ENCODE peak calls at places on chromosomes 1 and 21, in four cellular contexts. One of them, this sample, is unnamed.

GRCh38 chr1:96524100-96524499 is 197.5 kb upstream of the PTBP2 start:
- DNase-seq in HFF-Myc: no peak
- DNase-seq in CD8-positive, alpha-beta T cell: no peak
- DNase-seq in lower lobe of right lung: no peak
- DNase-seq in this sample: no peak

GRCh38 chr1:178438432-178438831 is 58.3 kb downstream of the CLEC20A start:
- DNase-seq in lower lobe of right lung: no peak
- DNase-seq in HFF-Myc: no peak
- DNase-seq in CD8-positive, alpha-beta T cell: no peak
- DNase-seq in this sample: peak; percentile 17

GRCh38 chr1:54407957-54408700 is 1.9 kb upstream of the SSBP3 start:
- DNase-seq in HFF-Myc: peak; percentile 72
- DNase-seq in lower lobe of right lung: no peak
- DNase-seq in CD8-positive, alpha-beta T cell: no peak
- DNase-seq in this sample: peak; percentile 78

GRCh38 chr1:238241607-238242006 is 350.9 kb upstream of the ZP4 start:
- DNase-seq in lower lobe of right lung: no peak
- DNase-seq in CD8-positive, alpha-beta T cell: no peak
- DNase-seq in HFF-Myc: no peak
- DNase-seq in this sample: no peak

GRCh38 chr1:63813829-63814277 is 40.0 kb downstream of the ROR1 start:
- DNase-seq in lower lobe of right lung: no peak
- DNase-seq in CD8-positive, alpha-beta T cell: no peak
- DNase-seq in HFF-Myc: peak; percentile 49
- DNase-seq in this sample: peak; percentile 72

GRCh38 chr1:38624341-38625039 is 235.1 kb downstream of the RRAGC start:
- DNase-seq in lower lobe of right lung: no peak
- DNase-seq in CD8-positive, alpha-beta T cell: no peak
- DNase-seq in HFF-Myc: no peak
- DNase-seq in this sample: no peak

GRCh38 chr1:244349103-244349531 is 102.6 kb downstream of the ADSS2 start:
- DNase-seq in CD8-positive, alpha-beta T cell: no peak
- DNase-seq in HFF-Myc: peak; percentile 81
- DNase-seq in lower lobe of right lung: no peak
- DNase-seq in this sample: peak; percentile 94

GRCh38 chr1:40252601-40253000 is 4.9 kb downstream of the TMCO2 start:
- DNase-seq in HFF-Myc: no peak
- DNase-seq in lower lobe of right lung: no peak
- DNase-seq in CD8-positive, alpha-beta T cell: no peak
- DNase-seq in this sample: no peak

GRCh38 chr1:185453496-185454192 is 136.6 kb upstream of the IVNS1ABP start:
- DNase-seq in CD8-positive, alpha-beta T cell: no peak
- DNase-seq in lower lobe of right lung: no peak
- DNase-seq in HFF-Myc: no peak
- DNase-seq in this sample: peak; percentile 82

GRCh38 chr1:43934279-43934985 is 831 bp downstream of the ARTN start:
- DNase-seq in CD8-positive, alpha-beta T cell: peak; percentile 47
- DNase-seq in lower lobe of right lung: peak; percentile 80
- DNase-seq in HFF-Myc: no peak
- DNase-seq in this sample: peak; percentile 69
- H3K4me3 ChIP-seq in CD8-positive, alpha-beta T cell: no peak overlapping the region
- H3K4me3 ChIP-seq in lower lobe of right lung: peak overlapping the region; percentile 51
- H3K4me3 ChIP-seq in HFF-Myc: no peak overlapping the region
- H3K4me3 ChIP-seq in this sample: no peak overlapping the region

DNA sequence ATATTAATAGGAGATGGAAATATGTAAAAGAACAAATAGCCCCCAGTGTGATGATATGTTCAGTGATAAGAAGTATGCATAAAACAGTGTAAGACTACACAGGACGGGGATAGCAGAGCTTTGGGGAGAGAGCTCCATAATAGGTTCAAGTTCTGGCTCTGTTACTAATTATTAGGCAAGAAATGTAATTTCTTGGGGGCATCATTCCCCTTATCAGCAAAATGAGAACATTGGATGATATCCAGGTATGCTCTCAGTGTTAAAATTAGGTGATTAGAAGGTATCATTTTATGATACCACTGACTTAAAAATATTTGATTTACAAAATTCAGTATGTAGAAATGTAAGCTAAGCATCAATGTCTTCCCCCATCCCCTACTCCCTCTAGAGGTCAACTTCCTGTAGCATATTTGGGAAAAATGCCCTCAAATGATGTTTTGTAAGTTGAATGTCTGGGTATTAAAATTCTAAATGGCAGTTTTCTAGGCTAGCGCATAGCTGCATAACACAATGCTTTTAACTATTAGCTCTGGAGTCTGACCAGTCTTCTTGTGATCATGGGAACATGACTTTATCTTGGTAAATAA is 585.7 kb upstream of the CAMK1G start:
- DNase-seq in CD8-positive, alpha-beta T cell: no peak
- DNase-seq in HFF-Myc: peak; percentile 10
- DNase-seq in lower lobe of right lung: no peak
- DNase-seq in this sample: peak; percentile 17
- TF ChIP-seq CTCF in CD8-positive, alpha-beta T cell: no peak
- TF ChIP-seq CTCF in HFF-Myc: peak; percentile 55
- TF ChIP-seq CTCF in lower lobe of right lung: peak; percentile 15
- TF ChIP-seq CTCF in this sample: peak; percentile 27

GRCh38 chr21:41425954-41426655 is at the start of gene MX1:
- DNase-seq in CD8-positive, alpha-beta T cell: peak; percentile 89
- DNase-seq in HFF-Myc: no peak
- DNase-seq in lower lobe of right lung: peak; percentile 94
- DNase-seq in this sample: peak; percentile 19

GRCh38 chr21:41425588-41425953 is 468 bp upstream of the MX1 start:
- DNase-seq in HFF-Myc: no peak
- DNase-seq in lower lobe of right lung: no peak
- DNase-seq in CD8-positive, alpha-beta T cell: no peak
- DNase-seq in this sample: no peak

GRCh38 chr21:41427556-41427955 is 1.5 kb downstream of the MX1 start:
- DNase-seq in lower lobe of right lung: no peak
- DNase-seq in HFF-Myc: no peak
- DNase-seq in CD8-positive, alpha-beta T cell: no peak
- DNase-seq in this sample: no peak

GRCh38 chr21:41428311-41428710 is 2.3 kb downstream of the MX1 start:
- DNase-seq in CD8-positive, alpha-beta T cell: no peak
- DNase-seq in lower lobe of right lung: no peak
- DNase-seq in HFF-Myc: no peak
- DNase-seq in this sample: no peak

GRCh38 chr21:41426656-41427311 is 745 bp downstream of the MX1 start:
- DNase-seq in lower lobe of right lung: no peak
- DNase-seq in CD8-positive, alpha-beta T cell: peak; percentile 25
- DNase-seq in HFF-Myc: no peak
- DNase-seq in this sample: no peak
- H3K4me3 ChIP-seq in lower lobe of right lung: peak overlapping the region; percentile 81
- H3K4me3 ChIP-seq in CD8-positive, alpha-beta T cell: peak overlapping the region; percentile 74
- H3K4me3 ChIP-seq in HFF-Myc: peak overlapping the region; percentile 41
- H3K4me3 ChIP-seq in this sample: peak overlapping the region; percentile 63

GRCh38 chr1:154344977-154345837 is 19.9 kb downstream of the ATP8B2 start:
- DNase-seq in HFF-Myc: no peak
- DNase-seq in lower lobe of right lung: peak; percentile 63
- DNase-seq in CD8-positive, alpha-beta T cell: peak; percentile 81
- DNase-seq in this sample: peak; percentile 60
- TF ChIP-seq CTCF in HFF-Myc: peak; percentile 82
- TF ChIP-seq CTCF in lower lobe of right lung: peak; percentile 60
- TF ChIP-seq CTCF in CD8-positive, alpha-beta T cell: peak; percentile 66
- TF ChIP-seq CTCF in this sample: peak; percentile 82

DNA sequence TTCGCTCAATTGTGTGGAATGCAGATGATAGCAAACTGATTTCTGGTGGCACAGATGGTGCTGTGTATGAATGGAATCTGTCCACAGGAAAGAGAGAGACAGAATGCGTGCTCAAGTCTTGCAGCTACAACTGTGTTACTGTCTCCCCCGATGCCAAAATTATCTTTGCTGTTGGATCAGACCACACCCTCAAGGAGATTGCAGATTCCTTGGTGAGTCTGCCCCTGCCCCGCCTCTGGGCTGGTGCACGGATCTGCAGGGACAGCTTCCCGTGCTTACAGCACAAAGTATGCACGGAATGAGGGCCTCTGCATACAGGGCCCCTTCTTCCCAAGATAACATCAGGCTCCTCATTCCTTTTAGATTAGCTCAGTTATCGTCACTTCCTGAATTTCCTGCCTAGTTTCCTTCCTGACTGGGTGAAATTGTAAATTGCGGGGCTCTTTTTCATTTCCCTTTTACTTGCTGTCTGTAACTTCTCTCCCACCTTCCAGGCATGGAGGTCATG is 34.6 kb downstream of the CFAP57 start:
- DNase-seq in CD8-positive, alpha-beta T cell: no peak
- DNase-seq in lower lobe of right lung: peak; percentile 67
- DNase-seq in HFF-Myc: peak; percentile 93
- DNase-seq in this sample: peak; percentile 96
- H3K4me3 ChIP-seq in CD8-positive, alpha-beta T cell: no peak overlapping the region
- H3K4me3 ChIP-seq in lower lobe of right lung: peak overlapping the region; percentile 21
- H3K4me3 ChIP-seq in HFF-Myc: peak overlapping the region; percentile 18
- H3K4me3 ChIP-seq in this sample: no peak overlapping the region

GRCh38 chr1:201429771-201430501 is 8.4 kb upstream of the TNNI1 start:
- DNase-seq in HFF-Myc: no peak
- DNase-seq in lower lobe of right lung: no peak
- DNase-seq in CD8-positive, alpha-beta T cell: no peak
- DNase-seq in this sample: no peak

GRCh38 chr1:201423655-201424610 is 2.4 kb upstream of the TNNI1 start:
- DNase-seq in HFF-Myc: no peak
- DNase-seq in lower lobe of right lung: no peak
- DNase-seq in CD8-positive, alpha-beta T cell: no peak
- DNase-seq in this sample: no peak

GRCh38 chr1:201430790-201431189 is 9.3 kb upstream of the TNNI1 start:
- DNase-seq in lower lobe of right lung: no peak
- DNase-seq in CD8-positive, alpha-beta T cell: no peak
- DNase-seq in HFF-Myc: no peak
- DNase-seq in this sample: no peak

GRCh38 chr1:201426395-201427310 is 5.1 kb upstream of the TNNI1 start:
- DNase-seq in HFF-Myc: no peak
- DNase-seq in CD8-positive, alpha-beta T cell: peak; percentile 34
- DNase-seq in lower lobe of right lung: no peak
- DNase-seq in this sample: no peak

DNA sequence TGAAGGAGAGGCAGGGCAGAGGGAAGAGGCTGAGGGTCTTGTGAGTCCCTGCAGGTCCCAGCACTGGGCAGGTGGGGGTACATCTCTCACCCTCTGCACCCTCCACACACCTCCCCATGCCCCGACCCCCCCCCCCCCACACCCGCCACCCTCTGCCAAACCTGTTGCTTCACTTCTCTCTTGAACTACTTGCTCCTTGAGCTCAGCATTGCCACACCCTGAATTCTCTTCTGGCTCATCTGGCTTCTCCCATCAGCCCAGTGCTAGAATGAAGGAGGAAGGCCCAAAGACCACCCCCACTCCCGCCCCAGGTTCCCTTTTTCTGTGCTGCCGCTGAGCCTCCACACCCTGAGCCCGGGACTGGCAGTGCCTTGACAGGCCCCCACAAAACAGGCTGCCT is 6.4 kb upstream of the TNNI1 start:
- DNase-seq in CD8-positive, alpha-beta T cell: no peak
- DNase-seq in lower lobe of right lung: no peak
- DNase-seq in HFF-Myc: no peak
- DNase-seq in this sample: no peak
- TF ChIP-seq CTCF in CD8-positive, alpha-beta T cell: no peak
- TF ChIP-seq CTCF in lower lobe of right lung: no peak
- TF ChIP-seq CTCF in HFF-Myc: no peak
- TF ChIP-seq CTCF in this sample: no peak

GRCh38 chr1:50873458-50874187 is 86.4 kb downstream of the FAF1 start:
- DNase-seq in CD8-positive, alpha-beta T cell: peak; percentile 54
- DNase-seq in lower lobe of right lung: peak; percentile 60
- DNase-seq in HFF-Myc: peak; percentile 27
- DNase-seq in this sample: peak; percentile 65
- H3K4me3 ChIP-seq in CD8-positive, alpha-beta T cell: no peak overlapping the region
- H3K4me3 ChIP-seq in lower lobe of right lung: no peak overlapping the region
- H3K4me3 ChIP-seq in HFF-Myc: no peak overlapping the region
- H3K4me3 ChIP-seq in this sample: peak overlapping the region; percentile 33

DNA sequence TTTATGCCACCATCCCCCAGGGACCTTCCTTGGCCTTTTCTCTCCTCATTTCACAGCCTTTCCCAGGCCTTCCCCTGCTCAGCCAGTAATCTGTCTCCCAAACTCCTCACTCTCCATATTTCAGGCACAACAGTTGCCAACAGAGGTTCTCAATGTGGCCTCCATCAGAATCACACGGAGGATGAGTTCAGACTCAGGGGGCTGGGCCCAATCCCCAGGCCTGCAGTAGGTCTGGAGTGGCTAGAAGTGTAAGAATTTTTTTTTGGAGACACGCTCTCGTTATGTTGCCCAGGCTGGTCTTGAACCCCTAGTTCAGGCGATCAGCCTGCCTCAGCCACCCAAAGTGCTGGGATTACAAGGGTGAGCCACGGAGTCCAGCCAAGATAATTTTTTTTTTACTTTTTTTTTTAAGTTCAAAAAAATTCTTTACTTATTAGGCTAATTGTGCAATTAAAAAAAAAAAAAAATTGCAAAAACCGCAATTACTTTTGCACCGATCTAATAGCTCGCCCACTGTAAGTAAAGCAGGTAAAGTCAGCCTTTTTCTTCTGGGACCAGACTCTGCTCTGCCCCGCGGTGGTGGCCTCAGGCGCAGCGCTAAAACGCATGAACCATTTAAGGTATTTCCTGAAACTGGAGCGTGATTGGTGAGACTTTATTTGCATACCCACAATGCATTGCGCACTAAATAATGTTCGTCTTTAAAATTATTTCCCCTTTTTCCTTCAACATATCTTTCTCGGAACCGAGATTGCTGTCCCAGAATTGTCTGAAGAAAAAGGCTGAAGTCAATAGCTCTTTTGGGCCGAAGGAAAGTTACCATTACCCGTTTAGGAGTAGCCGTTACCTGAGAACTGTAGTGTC is 18.7 kb downstream of the KIAA2013 start:
- DNase-seq in lower lobe of right lung: peak; percentile 92
- DNase-seq in HFF-Myc: peak; percentile 91
- DNase-seq in CD8-positive, alpha-beta T cell: peak; percentile 93
- DNase-seq in this sample: peak; percentile 97
- TF ChIP-seq CTCF in lower lobe of right lung: peak; percentile 83
- TF ChIP-seq CTCF in HFF-Myc: peak; percentile 91
- TF ChIP-seq CTCF in CD8-positive, alpha-beta T cell: peak; percentile 65
- TF ChIP-seq CTCF in this sample: peak; percentile 80